ENCODE peak calls at places on chromosomes 4 and X, in four cellular contexts. One of them, this sample, is unnamed.

GRCh38 chrX:63475200-63475599 is 124.1 kb upstream of the SPIN4 start:
- DNase-seq in endothelial cell: no peak
- DNase-seq in fibroblast of mammary gland: no peak
- DNase-seq in GM13976: no peak
- DNase-seq in this sample: no peak

GRCh38 chr4:168699224-168699878 is 202.5 kb downstream of the PALLD start:
- DNase-seq in endothelial cell: no peak
- DNase-seq in fibroblast of mammary gland: no peak
- DNase-seq in GM13976: no peak
- DNase-seq in this sample: no peak

GRCh38 chrX:53357799-53358530 is 64.5 kb downstream of the SMC1A start:
- DNase-seq in endothelial cell: peak
- DNase-seq in fibroblast of mammary gland: peak
- DNase-seq in GM13976: no peak
- DNase-seq in this sample: no peak

GRCh38 chr4:34417160-34417559 is 1827.2 kb downstream of the ARAP2 start:
- DNase-seq in endothelial cell: no peak
- DNase-seq in fibroblast of mammary gland: peak
- DNase-seq in GM13976: no peak
- DNase-seq in this sample: no peak

GRCh38 chr4:169305651-169306050 is 34.9 kb upstream of the SH3RF1 start:
- DNase-seq in endothelial cell: no peak
- DNase-seq in fibroblast of mammary gland: no peak
- DNase-seq in GM13976: no peak
- DNase-seq in this sample: no peak

GRCh38 chrX:118272237-118272636 is 73.7 kb upstream of the WDR44 start:
- DNase-seq in endothelial cell: no peak
- DNase-seq in fibroblast of mammary gland: peak
- DNase-seq in GM13976: no peak
- DNase-seq in this sample: no peak

GRCh38 chrX:63128509-63128908 is 222.6 kb downstream of the SPIN4 start:
- DNase-seq in endothelial cell: no peak
- DNase-seq in fibroblast of mammary gland: peak
- DNase-seq in GM13976: no peak
- DNase-seq in this sample: no peak

GRCh38 chrX:136754641-136755040 is 26.1 kb downstream of the ARHGEF6 start:
- DNase-seq in endothelial cell: no peak
- DNase-seq in fibroblast of mammary gland: no peak
- DNase-seq in GM13976: no peak
- DNase-seq in this sample: no peak

GRCh38 chr4:7341486-7342222 is 93.1 kb downstream of the PSAPL1 start:
- DNase-seq in endothelial cell: no peak
- DNase-seq in fibroblast of mammary gland: no peak
- DNase-seq in GM13976: no peak
- DNase-seq in this sample: no peak

GRCh38 chr4:22099896-22100295 is 151.3 kb upstream of the KCNIP4 start:
- DNase-seq in endothelial cell: no peak
- DNase-seq in fibroblast of mammary gland: peak
- DNase-seq in GM13976: no peak
- DNase-seq in this sample: no peak

GRCh38 chr4:22490718-22491330 is 25.0 kb downstream of the ADGRA3 start:
- DNase-seq in endothelial cell: no peak
- DNase-seq in fibroblast of mammary gland: no peak
- DNase-seq in GM13976: no peak
- DNase-seq in this sample: no peak

GRCh38 chr4:150283689-150284088 is 205.4 kb downstream of the DCLK2 start:
- DNase-seq in endothelial cell: no peak
- DNase-seq in fibroblast of mammary gland: peak
- DNase-seq in GM13976: no peak
- DNase-seq in this sample: peak

GRCh38 chrX:15299945-15300851 is 15.2 kb downstream of the ASB11 start:
- DNase-seq in endothelial cell: no peak
- DNase-seq in fibroblast of mammary gland: peak
- DNase-seq in GM13976: peak
- DNase-seq in this sample: no peak

GRCh38 chr4:21012851-21013331 is 312.6 kb downstream of the PACRGL start:
- DNase-seq in endothelial cell: no peak
- DNase-seq in fibroblast of mammary gland: peak
- DNase-seq in GM13976: no peak
- DNase-seq in this sample: no peak

GRCh38 chrX:72133851-72134546 is 2.3 kb upstream of the RTL5 start:
- DNase-seq in endothelial cell: no peak
- DNase-seq in fibroblast of mammary gland: no peak
- DNase-seq in GM13976: no peak
- DNase-seq in this sample: no peak

GRCh38 chr4:82715731-82716617 is 82.6 kb downstream of the SCD5 start:
- DNase-seq in endothelial cell: no peak
- DNase-seq in fibroblast of mammary gland: peak
- DNase-seq in GM13976: no peak
- DNase-seq in this sample: peak

GRCh38 chrX:133570549-133570948 is 155.3 kb upstream of the GPC4 start:
- DNase-seq in endothelial cell: no peak
- DNase-seq in fibroblast of mammary gland: peak
- DNase-seq in GM13976: no peak
- DNase-seq in this sample: no peak

GRCh38 chr4:81453024-81453423 is 18.7 kb downstream of the RASGEF1B start:
- DNase-seq in endothelial cell: no peak
- DNase-seq in fibroblast of mammary gland: no peak
- DNase-seq in GM13976: no peak
- DNase-seq in this sample: no peak

GRCh38 chr4:89380980-89381379 is 73.4 kb upstream of the GPRIN3 start:
- DNase-seq in endothelial cell: no peak
- DNase-seq in fibroblast of mammary gland: no peak
- DNase-seq in GM13976: no peak
- DNase-seq in this sample: no peak

GRCh38 chr4:180823116-180823515 is 1420.1 kb upstream of the TENM3 start:
- DNase-seq in endothelial cell: no peak
- DNase-seq in fibroblast of mammary gland: peak
- DNase-seq in GM13976: no peak
- DNase-seq in this sample: no peak

GRCh38 chr4:74038161-74039064 is at the start of gene CXCL3:
- DNase-seq in endothelial cell: peak
- DNase-seq in fibroblast of mammary gland: peak
- DNase-seq in GM13976: peak
- DNase-seq in this sample: no peak

GRCh38 chr4:186701273-186701672 is 22.4 kb downstream of the FAT1 start:
- DNase-seq in endothelial cell: no peak
- DNase-seq in fibroblast of mammary gland: peak
- DNase-seq in GM13976: no peak
- DNase-seq in this sample: no peak

GRCh38 chrX:133745361-133745760 is 240.0 kb downstream of the GPC3 start:
- DNase-seq in endothelial cell: no peak
- DNase-seq in fibroblast of mammary gland: no peak
- DNase-seq in GM13976: no peak
- DNase-seq in this sample: no peak

GRCh38 chr4:87444741-87445140 is 22.4 kb downstream of the NUDT9 start:
- DNase-seq in endothelial cell: no peak
- DNase-seq in fibroblast of mammary gland: no peak
- DNase-seq in GM13976: no peak
- DNase-seq in this sample: no peak

GRCh38 chrX:114959729-114960128 is 57.7 kb downstream of the IL13RA2 start:
- DNase-seq in endothelial cell: no peak
- DNase-seq in fibroblast of mammary gland: peak
- DNase-seq in GM13976: peak
- DNase-seq in this sample: no peak
- TF ChIP-seq CTCF in endothelial cell: peak
- TF ChIP-seq CTCF in fibroblast of mammary gland: peak
- TF ChIP-seq CTCF in GM13976: peak
- TF ChIP-seq CTCF in this sample: peak

DNA sequence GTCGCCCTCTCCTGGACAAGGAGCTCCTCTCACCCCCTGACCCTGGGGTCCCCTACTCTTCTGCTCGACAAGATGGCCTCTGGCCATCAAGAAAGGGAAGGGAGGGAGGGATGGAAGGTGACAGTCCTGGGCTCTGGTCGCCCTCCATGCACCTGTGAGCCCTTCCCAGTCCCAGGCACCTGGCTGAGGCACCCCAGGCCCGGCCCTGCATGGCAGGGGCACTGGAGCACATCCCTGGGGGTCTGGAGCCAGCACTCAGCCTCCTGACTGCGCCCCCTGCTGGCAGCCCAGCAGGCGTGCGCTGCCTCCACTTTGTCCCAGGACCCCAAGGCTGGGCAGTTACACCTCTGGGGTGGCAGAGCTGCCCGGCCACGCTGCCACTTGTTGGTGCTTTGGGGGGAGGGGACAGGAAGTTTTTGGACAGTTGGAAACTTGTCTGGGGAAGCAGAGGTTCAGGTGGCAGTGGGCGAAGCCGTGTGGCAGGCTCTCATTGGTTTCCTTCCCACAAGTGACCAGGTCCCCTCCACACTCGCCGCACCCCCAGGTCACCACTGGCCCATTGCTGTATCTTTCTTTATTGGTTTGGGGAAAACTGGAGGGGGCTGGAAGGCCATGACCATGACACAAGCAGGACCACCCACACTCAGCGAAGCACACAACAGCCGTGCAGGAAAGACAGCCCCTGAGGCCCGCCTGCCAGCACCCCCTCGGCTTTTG is 4.3 kb downstream of the PNCK start:
- DNase-seq in endothelial cell: peak
- DNase-seq in fibroblast of mammary gland: peak
- DNase-seq in GM13976: peak
- DNase-seq in this sample: no peak
- TF ChIP-seq CTCF in endothelial cell: peak
- TF ChIP-seq CTCF in fibroblast of mammary gland: peak
- TF ChIP-seq CTCF in GM13976: peak
- TF ChIP-seq CTCF in this sample: peak

DNA sequence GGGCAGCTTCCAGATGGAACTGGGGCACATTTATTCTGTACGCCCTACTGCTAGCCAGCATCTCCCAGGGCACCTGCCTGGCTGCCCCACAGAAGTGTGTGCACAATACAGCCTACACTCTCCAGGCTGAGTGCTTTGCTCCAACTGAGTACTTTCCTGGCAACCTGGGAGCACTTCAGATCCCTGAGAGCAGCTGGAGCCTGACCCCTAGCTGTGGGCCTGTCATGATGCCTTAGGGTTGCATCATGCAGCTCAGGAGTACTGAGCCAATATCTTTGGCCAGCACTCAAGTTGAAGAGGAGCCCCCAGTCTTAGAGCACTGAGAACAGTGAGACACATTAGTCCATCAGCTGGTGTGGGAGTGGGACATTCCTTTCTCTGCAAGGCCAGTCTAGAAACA is 321.9 kb downstream of the CFAP47 start:
- DNase-seq in endothelial cell: no peak
- DNase-seq in fibroblast of mammary gland: no peak
- DNase-seq in GM13976: no peak
- DNase-seq in this sample: no peak
- TF ChIP-seq CTCF in endothelial cell: no peak
- TF ChIP-seq CTCF in fibroblast of mammary gland: no peak
- TF ChIP-seq CTCF in GM13976: no peak
- TF ChIP-seq CTCF in this sample: no peak

GRCh38 chrX:51802917-51803688 is 59.9 kb downstream of the GSPT2 start:
- DNase-seq in endothelial cell: peak
- DNase-seq in fibroblast of mammary gland: peak
- DNase-seq in GM13976: peak
- DNase-seq in this sample: no peak
- TF ChIP-seq CTCF in endothelial cell: no peak
- TF ChIP-seq CTCF in fibroblast of mammary gland: peak
- TF ChIP-seq CTCF in GM13976: peak
- TF ChIP-seq CTCF in this sample: peak

GRCh38 chr4:70269674-70270073 is 27.3 kb downstream of the CSN3 start:
- DNase-seq in endothelial cell: no peak
- DNase-seq in fibroblast of mammary gland: peak
- DNase-seq in GM13976: no peak
- DNase-seq in this sample: no peak
- TF ChIP-seq CTCF in endothelial cell: no peak
- TF ChIP-seq CTCF in fibroblast of mammary gland: peak
- TF ChIP-seq CTCF in GM13976: no peak
- TF ChIP-seq CTCF in this sample: no peak

DNA sequence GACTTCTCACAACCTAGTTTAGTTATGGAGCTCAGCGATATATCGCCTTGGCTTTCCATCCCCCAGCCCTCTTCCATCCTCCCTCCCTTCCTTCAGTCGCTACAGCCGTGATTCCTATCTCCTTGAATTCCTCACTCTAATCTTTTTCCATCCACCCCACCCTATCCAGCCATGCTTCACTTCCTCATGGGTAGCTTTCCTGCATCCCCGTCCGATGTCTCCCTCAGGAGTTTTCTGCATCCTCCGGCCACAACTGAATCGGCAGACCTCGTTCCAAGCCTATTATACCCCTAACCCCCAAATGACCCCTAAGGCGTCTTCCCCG is 445 bp downstream of the SNX12 start:
- DNase-seq in endothelial cell: no peak
- DNase-seq in fibroblast of mammary gland: no peak
- DNase-seq in GM13976: no peak
- DNase-seq in this sample: no peak
- TF ChIP-seq CTCF in endothelial cell: no peak
- TF ChIP-seq CTCF in fibroblast of mammary gland: no peak
- TF ChIP-seq CTCF in GM13976: no peak
- TF ChIP-seq CTCF in this sample: no peak

GRCh38 chr4:66693694-66694093 is 851.6 kb downstream of the CENPC start:
- DNase-seq in endothelial cell: no peak
- DNase-seq in fibroblast of mammary gland: no peak
- DNase-seq in GM13976: no peak
- DNase-seq in this sample: no peak
- TF ChIP-seq CTCF in endothelial cell: no peak
- TF ChIP-seq CTCF in fibroblast of mammary gland: no peak
- TF ChIP-seq CTCF in GM13976: no peak
- TF ChIP-seq CTCF in this sample: no peak

GRCh38 chrX:94288325-94288724 is 614.3 kb downstream of the FAM133A start:
- DNase-seq in endothelial cell: no peak
- DNase-seq in fibroblast of mammary gland: no peak
- DNase-seq in GM13976: no peak
- DNase-seq in this sample: no peak
- TF ChIP-seq CTCF in endothelial cell: no peak
- TF ChIP-seq CTCF in fibroblast of mammary gland: no peak
- TF ChIP-seq CTCF in GM13976: no peak
- TF ChIP-seq CTCF in this sample: no peak

This sample was measured in AG04449.